ENCODE peak calls at places on chromosomes 2 and 18, in nine cellular contexts. P is HFFc6, B is mucosa of descending colon, C is choroid plexus epithelial cell, G is D721Med, N is fibroblast of pulmonary artery, Z is astrocyte of the cerebellum, D is ovary, I is WTC11. M is an unnamed sample.

GRCh38 chr2:2620604-2621003 is 289.5 kb upstream of the MYT1L start:
- DNase-seq in P (no peak), B (no peak), C (no peak), G (no peak), N (no peak), Z (no peak), D (no peak), I (no peak), M (no peak)

GRCh38 chr2:113407446-113408099 is 29.9 kb upstream of the ZNG1B start:
- DNase-seq in P (peak; percentile 5), B (no peak), C (peak; percentile 43), G (no peak), N (peak; percentile 7), Z (peak; percentile 1), D (no peak), I (no peak), M (no peak)

GRCh38 chr18:76573325-76574025 is 78.4 kb upstream of the ZNF516 start:
- DNase-seq in P (peak; percentile 60), B (no peak), C (peak; percentile 74), G (no peak), N (peak; percentile 67), Z (peak; percentile 8), D (no peak), I (no peak), M (no peak)

GRCh38 chr2:6917071-6917760 is at the start of gene RNF144A:
- DNase-seq in P (no peak), B (peak; percentile 68), C (peak; percentile 54), G (peak; percentile 77), N (peak; percentile 48), Z (no peak), D (peak; percentile 66), I (peak; percentile 62), M (peak; percentile 64)

GRCh38 chr2:9398881-9399805 is 24.2 kb downstream of the ITGB1BP1 start:
- DNase-seq in P (no peak), B (no peak), C (peak; percentile 60), G (no peak), N (no peak), Z (no peak), D (peak; percentile 56), I (no peak), M (no peak)

GRCh38 chr2:160221391-160222276 is 21.6 kb upstream of the ITGB6 start:
- DNase-seq in P (peak; percentile 68), B (peak; percentile 87), C (peak; percentile 62), G (no peak), N (peak; percentile 59), Z (no peak), D (peak; percentile 61), I (no peak), M (peak; percentile 86)

GRCh38 chr2:45759310-45759851 is 107.9 kb downstream of the PRKCE start:
- DNase-seq in P (peak; percentile 88), B (no peak), C (peak; percentile 58), G (no peak), N (peak; percentile 26), Z (no peak), D (no peak), I (no peak), M (no peak)

GRCh38 chr18:23281626-23282436 is 146.5 kb downstream of the CABLES1 start:
- DNase-seq in P (peak; percentile 82), B (no peak), C (peak; percentile 56), G (no peak), N (no peak), Z (no peak), D (no peak), I (no peak), M (no peak)

GRCh38 chr2:183709829-183710228 is 585.6 kb downstream of the NUP35 start:
- DNase-seq in P (no peak), B (no peak), C (no peak), G (no peak), N (no peak), Z (no peak), D (no peak), I (peak; percentile 18), M (no peak)

GRCh38 chr2:134727385-134727784 is 8.6 kb upstream of the TMEM163 start:
- DNase-seq in P (peak; percentile 4), B (no peak), C (peak; percentile 50), G (no peak), N (peak; percentile 94), Z (peak; percentile 41), D (no peak), I (no peak), M (no peak)

GRCh38 chr2:203584784-203585183 is 49.7 kb upstream of the RAPH1 start:
- DNase-seq in P (no peak), B (no peak), C (no peak), G (no peak), N (no peak), Z (no peak), D (no peak), I (no peak), M (no peak)

GRCh38 chr2:98480598-98480997 is 35.9 kb downstream of the INPP4A start:
- DNase-seq in P (no peak), B (no peak), C (no peak), G (no peak), N (no peak), Z (no peak), D (no peak), I (no peak), M (no peak)

GRCh38 chr2:95799892-95800291 is 191.7 kb downstream of the ANKRD36C start:
- DNase-seq in P (no peak), B (no peak), C (no peak), G (no peak), N (no peak), Z (no peak), D (no peak), I (no peak), M (no peak)

GRCh38 chr2:165371356-165371755 is 98.1 kb upstream of the CSRNP3 start:
- DNase-seq in P (no peak), B (no peak), C (no peak), G (no peak), N (no peak), Z (no peak), D (no peak), I (no peak), M (no peak)

GRCh38 chr2:102606353-102606752 is 13.0 kb upstream of the SLC9A2 start:
- DNase-seq in P (peak; percentile 1), B (no peak), C (peak; percentile 30), G (no peak), N (no peak), Z (peak; percentile 3), D (no peak), I (no peak), M (no peak)

GRCh38 chr18:47815486-47816270 is 114.8 kb downstream of the SMAD2 start:
- DNase-seq in P (no peak), B (no peak), C (no peak), G (no peak), N (peak; percentile 59), Z (no peak), D (no peak), I (no peak), M (no peak)

GRCh38 chr2:101474752-101475384 is at the start of gene RFX8:
- DNase-seq in P (peak; percentile 94), B (no peak), C (peak; percentile 84), G (no peak), N (peak; percentile 86), Z (peak; percentile 56), D (no peak), I (peak; percentile 23), M (no peak)

GRCh38 chr2:102449370-102449974 is 23.6 kb upstream of the SLC9A4 start:
- DNase-seq in P (peak; percentile 25), B (no peak), C (peak; percentile 77), G (no peak), N (peak; percentile 75), Z (peak; percentile 26), D (peak; percentile 27), I (peak; percentile 51), M (peak; percentile 37)

DNA sequence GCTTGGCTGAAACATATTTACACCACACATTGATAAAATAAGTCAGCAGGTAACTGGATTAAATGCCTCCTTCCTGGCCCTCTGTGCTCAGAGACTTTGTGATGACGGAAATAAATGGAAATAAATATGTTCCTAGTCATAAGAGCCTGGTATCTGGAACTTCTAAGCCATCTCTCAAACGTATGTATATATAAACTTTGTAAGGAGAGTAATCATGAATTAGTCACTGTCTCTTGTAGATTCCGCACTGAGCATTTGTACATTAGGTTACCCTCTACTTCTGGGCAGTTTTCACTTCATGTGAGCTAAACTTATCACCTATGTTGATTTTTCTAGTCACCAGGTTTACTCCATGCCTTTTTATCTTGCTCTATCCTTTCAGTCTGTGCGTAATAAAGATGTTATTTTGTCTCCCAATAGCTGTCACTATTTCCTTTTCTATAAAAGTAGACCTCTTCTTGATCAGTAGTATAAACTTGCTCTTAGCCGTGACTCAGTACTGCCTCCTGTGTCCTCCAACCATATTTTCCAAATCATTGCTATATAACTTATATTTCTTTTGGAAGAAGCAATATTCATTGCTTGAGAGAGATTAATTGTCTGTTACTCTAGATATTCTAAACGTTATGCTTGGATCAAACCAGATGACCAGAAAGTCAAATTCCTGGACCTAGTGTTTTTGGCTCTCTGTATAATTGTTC is 53.2 kb downstream of the FEZ2 start:
- DNase-seq in P (no peak), B (no peak), C (peak; percentile 52), G (no peak), N (no peak), Z (no peak), D (no peak), I (no peak), M (no peak)
- TF ChIP-seq CTCF in P (peak; percentile 69), B (no peak), C (peak; percentile 61), G (no peak), N (peak; percentile 43), Z (peak; percentile 36), D (no peak), I (no peak), M (no peak)

GRCh38 chr2:65071499-65072180 is 15.4 kb downstream of the CEP68 start:
- DNase-seq in P (peak; percentile 41), B (no peak), C (peak; percentile 52), G (no peak), N (peak; percentile 18), Z (no peak), D (peak; percentile 44), I (peak; percentile 59), M (no peak)
- TF ChIP-seq CTCF in P (peak; percentile 58), B (no peak), C (peak; percentile 67), G (no peak), N (peak; percentile 38), Z (peak; percentile 16), D (no peak), I (peak; percentile 21), M (no peak)

GRCh38 chr2:237743561-237744269 is 54.9 kb upstream of the RBM44 start:
- DNase-seq in P (peak; percentile 14), B (no peak), C (peak; percentile 44), G (no peak), N (peak; percentile 20), Z (no peak), D (no peak), I (no peak), M (no peak)
- TF ChIP-seq CTCF in P (peak; percentile 69), B (no peak), C (peak; percentile 27), G (no peak), N (peak; percentile 5), Z (peak; percentile 15), D (no peak), I (no peak), M (no peak)

DNA sequence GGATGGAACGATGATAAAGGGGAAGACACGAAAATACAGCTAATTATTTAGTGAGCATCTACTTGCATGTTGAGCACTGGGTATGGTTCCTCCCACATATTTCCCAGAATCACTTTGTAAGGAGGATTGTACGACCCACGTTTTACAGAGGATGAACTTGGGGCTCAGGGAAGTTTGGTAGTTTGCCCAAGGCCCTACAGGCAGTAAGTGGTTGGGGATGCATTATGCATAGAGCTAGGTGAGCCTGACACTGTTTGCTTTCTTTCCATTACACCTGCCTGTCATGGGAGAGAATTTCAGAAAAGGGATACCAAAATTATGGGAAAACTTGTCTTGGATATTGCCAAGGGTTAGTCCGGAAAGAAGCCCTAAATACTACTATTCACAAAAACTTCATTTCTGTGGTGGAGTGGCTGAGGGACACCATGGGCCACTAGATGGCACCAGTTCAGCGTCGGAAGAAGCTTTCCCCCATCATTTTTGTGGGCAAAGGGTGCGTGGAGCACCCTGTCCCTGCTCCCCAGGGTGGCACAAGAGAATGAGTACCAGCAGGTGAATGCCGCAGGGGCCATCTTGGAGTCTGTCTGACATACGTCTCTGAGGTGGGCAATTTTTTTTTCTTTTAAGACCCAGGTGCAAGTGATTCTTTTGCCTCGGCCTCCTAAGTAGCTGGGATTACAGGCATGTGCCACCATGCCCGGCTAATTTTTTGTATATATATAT is 23.5 kb upstream of the C18orf32 start:
- DNase-seq in P (no peak), B (no peak), C (peak; percentile 65), G (no peak), N (peak; percentile 73), Z (no peak), D (peak; percentile 38), I (peak; percentile 53), M (peak; percentile 38)
- TF ChIP-seq CTCF in P (peak; percentile 91), B (peak; percentile 58), C (peak; percentile 96), G (peak; percentile 84), N (peak; percentile 97), Z (peak; percentile 89), D (peak; percentile 37), I (peak; percentile 70), M (peak; percentile 54)

M was measured in stomach.